ENCODE peak calls at places on chromosomes 3 and 15, in ten cellular contexts. A is stimulated activated CD8-positive, alpha-beta memory T cell treated with anti-CD3 and anti-CD28 coated beads, Interleukin-15, amount 100 ng/mL, for 24 hours; O is NCI-H748 treated with DMSO at 0.1 percent for 48 hours; Y is retinal pigment epithelial cell; P is sciatic nerve; G is body of pancreas; F is dorsolateral prefrontal cortex; X is activated CD4-positive, CD25-positive, alpha-beta regulatory T cell; K is naive B cell; U is retina. D is an unnamed sample.

GRCh38 chr3:5016218-5017161 is 37.3 kb downstream of the BHLHE40 start:
- DNase-seq in A (no peak), O (no peak), Y (peak), P (no peak), G (peak), F (no peak), X (no peak), K (peak), U (no peak), D (peak)

GRCh38 chr3:59605944-59606534 is 556.2 kb upstream of the CFAP20DC start:
- DNase-seq in A (no peak), O (peak), Y (no peak), P (no peak), G (no peak), F (no peak), X (no peak), K (no peak), U (no peak), D (no peak)

GRCh38 chr3:188365978-188366698 is 212.2 kb downstream of the LPP start:
- DNase-seq in A (no peak), O (no peak), Y (no peak), P (no peak), G (peak), F (no peak), X (no peak), K (no peak), U (no peak), D (no peak)

GRCh38 chr3:94137377-94137776 is 74.5 kb downstream of the NSUN3 start:
- DNase-seq in A (no peak), O (no peak), Y (no peak), P (no peak), G (no peak), F (no peak), X (no peak), K (no peak), U (no peak), D (no peak)

GRCh38 chr3:29525254-29525881 is 244.5 kb downstream of the RBMS3 start:
- DNase-seq in A (no peak), O (peak), Y (no peak), P (peak), G (peak), F (no peak), X (no peak), K (no peak), U (no peak), D (peak)

GRCh38 chr3:110341047-110341446 is 730.6 kb upstream of the NECTIN3 start:
- DNase-seq in A (no peak), O (no peak), Y (no peak), P (no peak), G (no peak), F (no peak), X (no peak), K (no peak), U (no peak), D (no peak)

GRCh38 chr3:66490214-66490613 is 10.6 kb downstream of the LRIG1 start:
- DNase-seq in A (no peak), O (no peak), Y (no peak), P (no peak), G (no peak), F (no peak), X (no peak), K (no peak), U (no peak), D (peak)

GRCh38 chr3:161602451-161602850 is 105.8 kb downstream of the OTOL1 start:
- DNase-seq in A (no peak), O (no peak), Y (no peak), P (no peak), G (no peak), F (no peak), X (no peak), K (no peak), U (no peak), D (no peak)

GRCh38 chr15:90482124-90483011 is 47.4 kb upstream of the CRTC3 start:
- DNase-seq in A (no peak), O (peak), Y (no peak), P (no peak), G (peak), F (no peak), X (peak), K (peak), U (peak), D (peak)

GRCh38 chr15:67999320-68000100 is 54.6 kb upstream of the PIAS1 start:
- DNase-seq in A (no peak), O (no peak), Y (no peak), P (no peak), G (no peak), F (no peak), X (no peak), K (no peak), U (no peak), D (no peak)

GRCh38 chr3:8882171-8882593 is 81.1 kb downstream of the RAD18 start:
- DNase-seq in A (no peak), O (no peak), Y (no peak), P (no peak), G (no peak), F (no peak), X (no peak), K (no peak), U (no peak), D (no peak)

GRCh38 chr3:62363275-62363674 is 10.1 kb downstream of the FEZF2 start:
- DNase-seq in A (no peak), O (no peak), Y (no peak), P (no peak), G (no peak), F (no peak), X (no peak), K (no peak), U (no peak), D (no peak)

GRCh38 chr15:39181348-39181747 is 399.5 kb upstream of the THBS1 start:
- DNase-seq in A (no peak), O (no peak), Y (no peak), P (no peak), G (no peak), F (no peak), X (no peak), K (no peak), U (no peak), D (no peak)

GRCh38 chr3:124927454-124928079 is 7.0 kb downstream of the MUC13 start:
- DNase-seq in A (no peak), O (no peak), Y (no peak), P (no peak), G (no peak), F (no peak), X (no peak), K (no peak), U (no peak), D (no peak)

GRCh38 chr3:50675179-50676030 is 678 bp downstream of the DOCK3 start:
- DNase-seq in A (peak), O (no peak), Y (no peak), P (peak), G (peak), F (peak), X (peak), K (peak), U (peak), D (no peak)

GRCh38 chr3:128745742-128746141 is 19.8 kb downstream of the RAB7A start:
- DNase-seq in A (no peak), O (no peak), Y (no peak), P (no peak), G (no peak), F (no peak), X (no peak), K (no peak), U (no peak), D (no peak)

GRCh38 chr15:87031545-87032230 is 952.0 kb downstream of the AGBL1 start:
- DNase-seq in A (no peak), O (no peak), Y (no peak), P (no peak), G (no peak), F (no peak), X (no peak), K (no peak), U (no peak), D (no peak)

GRCh38 chr15:68431037-68431791 is 749 bp downstream of the ITGA11 start:
- DNase-seq in A (no peak), O (no peak), Y (no peak), P (peak), G (no peak), F (no peak), X (no peak), K (no peak), U (peak), D (peak)

GRCh38 chr3:195042741-195043611 is 228.0 kb downstream of the XXYLT1 start:
- DNase-seq in A (no peak), O (no peak), Y (no peak), P (peak), G (no peak), F (no peak), X (no peak), K (no peak), U (no peak), D (no peak)

GRCh38 chr15:77548608-77549551 is 83.8 kb downstream of the LINGO1 start:
- DNase-seq in A (no peak), O (no peak), Y (no peak), P (no peak), G (no peak), F (no peak), X (no peak), K (no peak), U (peak), D (no peak)

GRCh38 chr3:42906085-42906904 is at the start of gene ZNF662:
- DNase-seq in A (peak), O (no peak), Y (no peak), P (peak), G (peak), F (peak), X (peak), K (no peak), U (peak), D (peak)

GRCh38 chr3:123632161-123632655 is 47.4 kb upstream of the HACD2 start:
- DNase-seq in A (no peak), O (no peak), Y (peak), P (no peak), G (peak), F (no peak), X (no peak), K (no peak), U (no peak), D (no peak)

GRCh38 chr3:2156244-2156847 is 57.7 kb downstream of the CNTN4 start:
- DNase-seq in A (no peak), O (no peak), Y (no peak), P (no peak), G (peak), F (no peak), X (no peak), K (no peak), U (no peak), D (peak)

GRCh38 chr3:148992635-148993230 is 1.4 kb downstream of the GYG1 start:
- DNase-seq in A (no peak), O (no peak), Y (no peak), P (no peak), G (no peak), F (no peak), X (no peak), K (no peak), U (no peak), D (no peak)

GRCh38 chr3:144363856-144364255 is 392.2 kb downstream of the DIPK2A start:
- DNase-seq in A (no peak), O (no peak), Y (no peak), P (no peak), G (no peak), F (no peak), X (no peak), K (no peak), U (no peak), D (no peak)